ENCODE peak calls at places on chromosomes 7 and 10, in eight cellular contexts. E, V, T, M, A, P, N and Y are unnamed samples.

GRCh38 chr10:112235141-112235540 is 48.1 kb upstream of the TECTB start:
- DNase-seq in E (no peak), V (no peak), T (no peak), M (no peak), A (no peak), P (no peak), N (no peak), Y (no peak)

GRCh38 chr7:102917436-102918353 is 4.9 kb downstream of the LRRC17 start:
- DNase-seq in E (no peak), V (no peak), T (no peak), M (no peak), A (no peak), P (no peak), N (no peak), Y (no peak)

GRCh38 chr7:44064791-44065430 is 456 bp downstream of the PGAM2 start:
- DNase-seq in E (no peak), V (no peak), T (no peak), M (no peak), A (no peak), P (no peak), N (no peak), Y (no peak)

GRCh38 chr7:110827287-110827855 is 263.6 kb upstream of the LRRN3 start:
- DNase-seq in E (no peak), V (no peak), T (no peak), M (no peak), A (no peak), P (no peak), N (no peak), Y (no peak)

GRCh38 chr10:112336556-112337201 is 37.2 kb upstream of the ACSL5 start:
- DNase-seq in E (no peak), V (no peak), T (no peak), M (no peak), A (no peak), P (no peak), N (no peak), Y (no peak)

GRCh38 chr10:31083765-31084184 is 52.1 kb upstream of the ZNF438 start:
- DNase-seq in E (peak; percentile 63), V (peak; percentile 21), T (peak; percentile 51), M (peak; percentile 75), A (peak; percentile 44), P (peak; percentile 37), N (no peak), Y (peak; percentile 34)

GRCh38 chr7:80533287-80533686 is 21.4 kb upstream of the GNAT3 start:
- DNase-seq in E (peak; percentile 21), V (no peak), T (no peak), M (no peak), A (no peak), P (no peak), N (no peak), Y (no peak)

GRCh38 chr10:27699778-27700177 is 45.8 kb downstream of the MKX start:
- DNase-seq in E (no peak), V (no peak), T (no peak), M (no peak), A (no peak), P (no peak), N (no peak), Y (no peak)

GRCh38 chr10:22605168-22605567 is 109.2 kb downstream of the PIP4K2A start:
- DNase-seq in E (peak; percentile 47), V (no peak), T (peak; percentile 87), M (peak; percentile 64), A (no peak), P (peak; percentile 42), N (no peak), Y (no peak)

GRCh38 chr10:93751832-93752231 is 5.9 kb upstream of the LGI1 start:
- DNase-seq in E (peak; percentile 19), V (no peak), T (peak; percentile 36), M (peak; percentile 29), A (peak; percentile 33), P (peak; percentile 65), N (peak; percentile 36), Y (peak; percentile 46)

GRCh38 chr10:129945941-129946760 is 17.9 kb downstream of the EBF3 start:
- DNase-seq in E (no peak), V (no peak), T (peak; percentile 92), M (no peak), A (no peak), P (no peak), N (no peak), Y (no peak)

GRCh38 chr10:132308588-132309451 is 1.1 kb upstream of the STK32C start:
- DNase-seq in E (no peak), V (no peak), T (no peak), M (no peak), A (no peak), P (no peak), N (no peak), Y (peak; percentile 28)

GRCh38 chr10:45520476-45520875 is 146.5 kb downstream of the ALOX5 start:
- DNase-seq in E (no peak), V (no peak), T (no peak), M (peak; percentile 11), A (no peak), P (no peak), N (no peak), Y (no peak)

DNA sequence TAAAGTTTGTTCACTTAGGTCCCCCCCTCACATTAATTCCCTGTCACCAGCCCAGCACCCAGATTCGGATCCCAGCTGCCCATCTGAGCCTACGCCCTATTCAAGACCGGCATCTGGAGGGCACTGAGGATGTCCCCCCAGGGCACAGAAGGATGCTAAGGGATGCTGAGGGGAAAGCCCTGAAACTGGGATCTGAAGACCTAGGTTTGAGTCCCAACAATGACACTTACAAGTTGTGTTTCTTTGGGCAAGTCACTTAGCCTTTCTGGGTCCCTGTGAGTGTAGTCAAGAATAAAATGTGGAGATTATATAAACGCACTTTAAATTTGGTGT is 3.8 kb upstream of the MARVELD1 start:
- DNase-seq in E (no peak), V (no peak), T (no peak), M (no peak), A (no peak), P (no peak), N (no peak), Y (no peak)
- TF ChIP-seq CTCF in E (peak; percentile 63), V (no peak), T (no peak), M (no peak), A (no peak), P (peak; percentile 29), N (no peak), Y (peak; percentile 4)

GRCh38 chr7:74656421-74656910 is 1.1 kb upstream of the GTF2I start:
- DNase-seq in E (peak; percentile 22), V (no peak), T (peak; percentile 32), M (peak; percentile 71), A (peak; percentile 53), P (no peak), N (peak; percentile 79), Y (peak; percentile 45)
- TF ChIP-seq CTCF in E (no peak), V (no peak), T (no peak), M (peak; percentile 10), A (no peak), P (peak; percentile 15), N (no peak), Y (no peak)

GRCh38 chr7:132055331-132056120 is 499.1 kb upstream of the PODXL start:
- DNase-seq in E (no peak), V (no peak), T (no peak), M (no peak), A (no peak), P (no peak), N (no peak), Y (no peak)

GRCh38 chr7:132059141-132059540 is 502.7 kb upstream of the PODXL start:
- DNase-seq in E (no peak), V (no peak), T (no peak), M (peak; percentile 39), A (no peak), P (no peak), N (no peak), Y (no peak)

GRCh38 chr7:132049462-132050304 is 493.3 kb upstream of the PODXL start:
- DNase-seq in E (peak; percentile 25), V (no peak), T (peak; percentile 44), M (peak; percentile 32), A (peak; percentile 69), P (no peak), N (no peak), Y (peak; percentile 60)

DNA sequence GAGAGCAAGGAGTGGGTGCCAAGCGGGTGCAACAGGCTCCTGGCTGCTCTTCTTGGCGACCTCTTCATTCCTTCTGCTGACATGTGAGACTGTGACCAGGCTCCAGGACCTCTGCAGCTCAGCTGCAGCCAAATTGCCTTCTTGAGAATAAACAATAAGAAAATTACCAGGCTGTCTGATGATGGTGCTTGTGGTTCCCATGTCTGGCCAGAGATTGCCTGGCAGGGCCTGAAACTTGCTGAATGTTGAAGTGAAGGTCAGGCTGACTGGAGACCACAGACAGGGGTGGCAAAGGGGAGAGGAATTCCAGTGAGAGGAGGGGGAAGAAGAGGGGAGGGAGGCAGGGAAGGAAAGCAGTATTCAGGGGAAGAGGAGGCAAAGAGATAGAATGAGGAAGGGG is 497.4 kb upstream of the PODXL start:
- DNase-seq in E (no peak), V (no peak), T (no peak), M (no peak), A (no peak), P (no peak), N (no peak), Y (no peak)
- TF ChIP-seq CTCF in E (no peak), V (no peak), T (no peak), M (no peak), A (no peak), P (no peak), N (no peak), Y (no peak)

DNA sequence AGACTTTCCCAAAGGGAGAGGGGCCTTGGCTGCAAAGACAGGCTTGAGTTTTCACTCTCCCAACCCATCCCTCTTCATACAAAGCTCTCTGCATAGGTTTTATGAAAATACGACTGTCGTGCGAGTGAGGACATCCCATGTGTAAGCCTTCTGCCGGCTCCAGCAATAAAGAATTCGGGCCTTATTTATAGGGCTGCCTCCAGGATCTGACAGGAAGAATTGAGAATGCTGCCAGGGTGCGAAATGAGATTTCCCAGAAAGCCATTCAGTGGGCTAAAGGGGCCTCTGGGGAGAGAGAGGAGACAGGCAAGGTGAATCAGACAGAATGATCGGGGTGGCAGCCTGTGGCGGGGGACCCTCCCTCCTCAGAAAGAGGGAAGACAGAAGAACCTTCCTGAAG is 410.7 kb downstream of the TYW1 start:
- DNase-seq in E (no peak), V (no peak), T (no peak), M (no peak), A (no peak), P (no peak), N (no peak), Y (no peak)
- TF ChIP-seq CTCF in E (no peak), V (no peak), T (no peak), M (no peak), A (no peak), P (no peak), N (no peak), Y (no peak)

GRCh38 chr7:16644987-16645592 is 464 bp downstream of the ANKMY2 start:
- DNase-seq in E (no peak), V (peak; percentile 47), T (peak; percentile 38), M (no peak), A (peak; percentile 57), P (no peak), N (no peak), Y (peak; percentile 14)
- TF ChIP-seq CTCF in E (no peak), V (no peak), T (no peak), M (no peak), A (no peak), P (no peak), N (no peak), Y (no peak)